ENCODE peak calls at places on chromosomes 12 and 14, in eight cellular contexts. F is stimulated activated CD4-positive, alpha-beta T cell treated with anti-CD3 and anti-CD28 coated beads, Interleukin-1b, Interleukin-23, amount 100 ng/mL, for 24 hours; Z is NCI-H1105; D is RPMI8226; E is lower leg skin; S is pancreas; X is AG09309; B is activated CD4-positive, alpha-beta T cell treated with anti-CD3 and anti-CD28 coated beads for 1 hour. T is an unnamed sample.

GRCh38 chr14:77691259-77691658 is 16.6 kb downstream of the ALKBH1 start:
- DNase-seq in F (no peak), Z (no peak), D (no peak), E (no peak), S (no peak), X (no peak), B (no peak), T (no peak)

GRCh38 chr12:39617887-39618286 is 1.7 kb downstream of the ABCD2 start:
- DNase-seq in F (no peak), Z (no peak), D (peak), E (no peak), S (no peak), X (no peak), B (no peak), T (no peak)

GRCh38 chr14:90742252-90742651 is 74.0 kb downstream of the TTC7B start:
- DNase-seq in F (no peak), Z (no peak), D (no peak), E (no peak), S (no peak), X (no peak), B (no peak), T (no peak)

GRCh38 chr12:76101739-76102385 is 17.4 kb upstream of the NAP1L1 start:
- DNase-seq in F (no peak), Z (no peak), D (no peak), E (no peak), S (no peak), X (no peak), B (no peak), T (no peak)

GRCh38 chr12:56769868-56770267 is 6.7 kb downstream of the HSD17B6 start:
- DNase-seq in F (no peak), Z (no peak), D (no peak), E (no peak), S (no peak), X (no peak), B (no peak), T (no peak)

GRCh38 chr14:71648725-71649124 is 283.5 kb upstream of the RGS6 start:
- DNase-seq in F (no peak), Z (no peak), D (no peak), E (no peak), S (no peak), X (no peak), B (no peak), T (no peak)

GRCh38 chr12:107515446-107515958 is 170.1 kb upstream of the PWP1 start:
- DNase-seq in F (no peak), Z (no peak), D (no peak), E (peak), S (no peak), X (peak), B (no peak), T (no peak)

GRCh38 chr12:22312336-22312735 is 22.2 kb downstream of the ST8SIA1 start:
- DNase-seq in F (no peak), Z (no peak), D (no peak), E (peak), S (no peak), X (no peak), B (no peak), T (no peak)

GRCh38 chr12:98894412-98895085 is 249.5 kb downstream of the APAF1 start:
- DNase-seq in F (no peak), Z (peak), D (no peak), E (no peak), S (no peak), X (no peak), B (no peak), T (peak)

GRCh38 chr12:51923506-51924365 is 16.4 kb downstream of the ACVRL1 start:
- DNase-seq in F (peak), Z (no peak), D (peak), E (peak), S (no peak), X (no peak), B (peak), T (no peak)

T was measured in D721Med.